ENCODE peak calls at places on chromosomes 7 and 10, in eight cellular contexts. M is mucosa of descending colon; E is body of pancreas; B is left ventricle myocardium inferior; Q is CD8-positive, alpha-beta T cell; T is CD8-positive, alpha-beta memory T cell; G is hepatocyte; N is heart left ventricle. D is an unnamed sample. For H3K4me1, the result is how much of the 10 kb centered on the place peaks cover.

GRCh38 chr10:28256776-28257175 is 46.1 kb downstream of the MPP7 start:
- DNase-seq in M (no peak), E (no peak), B (no peak), Q (no peak), T (no peak), G (no peak), N (no peak), D (no peak)

GRCh38 chr7:38839846-38840245 is 69.1 kb downstream of the VPS41 start:
- DNase-seq in M (no peak), E (no peak), B (peak), Q (no peak), T (no peak), G (no peak), N (peak), D (no peak)

GRCh38 chr7:74568658-74569057 is 88.9 kb upstream of the GTF2I start:
- DNase-seq in M (no peak), E (no peak), B (no peak), Q (no peak), T (no peak), G (no peak), N (no peak), D (no peak)

GRCh38 chr10:11742009-11742778 is at the start of gene ECHDC3:
- DNase-seq in M (peak), E (peak), B (peak), Q (peak), T (peak), G (peak), N (peak), D (peak)

GRCh38 chr10:104334561-104334960 is 3.7 kb downstream of the ITPRIP start:
- DNase-seq in M (no peak), E (peak), B (no peak), Q (peak), T (no peak), G (no peak), N (no peak), D (no peak)

GRCh38 chr10:14645239-14645960 is 129.3 kb downstream of the FAM107B start:
- DNase-seq in M (no peak), E (no peak), B (no peak), Q (no peak), T (no peak), G (no peak), N (no peak), D (peak)

GRCh38 chr7:115047968-115048720 is 126.2 kb downstream of the MDFIC start:
- DNase-seq in M (no peak), E (no peak), B (no peak), Q (no peak), T (no peak), G (no peak), N (no peak), D (no peak)

GRCh38 chr7:44150466-44150832 is 9.3 kb upstream of the MYL7 start:
- DNase-seq in M (no peak), E (peak), B (no peak), Q (no peak), T (no peak), G (no peak), N (no peak), D (peak)

GRCh38 chr10:3293536-3294431 is 121.2 kb upstream of the PITRM1 start:
- DNase-seq in M (no peak), E (no peak), B (no peak), Q (no peak), T (no peak), G (no peak), N (no peak), D (no peak)

GRCh38 chr7:151832656-151833055 is 44.3 kb downstream of the PRKAG2 start:
- DNase-seq in M (no peak), E (no peak), B (no peak), Q (no peak), T (no peak), G (no peak), N (no peak), D (no peak)

GRCh38 chr7:128055668-128056067 is 24.4 kb upstream of the LRRC4 start:
- DNase-seq in M (no peak), E (no peak), B (no peak), Q (no peak), T (no peak), G (no peak), N (no peak), D (no peak)

GRCh38 chr7:141409911-141410329 is 141.3 kb upstream of the AGK start:
- DNase-seq in M (no peak), E (no peak), B (no peak), Q (no peak), T (no peak), G (no peak), N (no peak), D (no peak)

GRCh38 chr10:110207805-110208613 is 604 bp downstream of the MXI1 start:
- DNase-seq in M (peak), E (no peak), B (no peak), Q (peak), T (peak), G (peak), N (peak), D (peak)

GRCh38 chr7:36599645-36600313 is 124.5 kb downstream of the AOAH start:
- DNase-seq in M (no peak), E (no peak), B (no peak), Q (no peak), T (no peak), G (no peak), N (no peak), D (no peak)

GRCh38 chr10:81026597-81026996 is 488.9 kb downstream of the SH2D4B start:
- DNase-seq in M (no peak), E (no peak), B (no peak), Q (no peak), T (no peak), G (no peak), N (no peak), D (no peak)

GRCh38 chr10:129706081-129706480 is 239.0 kb downstream of the MGMT start:
- DNase-seq in M (no peak), E (no peak), B (no peak), Q (no peak), T (no peak), G (no peak), N (no peak), D (no peak)

GRCh38 chr10:63593576-63593975 is 72.4 kb downstream of the REEP3 start:
- DNase-seq in M (no peak), E (no peak), B (no peak), Q (no peak), T (no peak), G (no peak), N (no peak), D (no peak)

GRCh38 chr7:83643012-83643411 is 5.9 kb downstream of the SEMA3E start:
- DNase-seq in M (no peak), E (no peak), B (no peak), Q (no peak), T (no peak), G (no peak), N (no peak), D (no peak)

GRCh38 chr7:15490261-15490660 is 71.6 kb downstream of the AGMO start:
- DNase-seq in M (no peak), E (no peak), B (no peak), Q (no peak), T (no peak), G (no peak), N (no peak), D (no peak)

GRCh38 chr10:60810437-60811182 is 32.3 kb downstream of the CDK1 start:
- DNase-seq in M (no peak), E (no peak), B (no peak), Q (no peak), T (no peak), G (peak), N (no peak), D (no peak)

GRCh38 chr7:73941836-73942551 is 81.0 kb downstream of the TMEM270 start:
- DNase-seq in M (no peak), E (no peak), B (no peak), Q (no peak), T (no peak), G (no peak), N (no peak), D (no peak)

GRCh38 chr7:498678-499641 is 20.7 kb downstream of the PDGFA start:
- DNase-seq in M (peak), E (peak), B (peak), Q (no peak), T (no peak), G (no peak), N (peak), D (no peak)

GRCh38 chr10:5070648-5071410 is 23.4 kb upstream of the AKR1C3 start:
- DNase-seq in M (no peak), E (peak), B (no peak), Q (no peak), T (no peak), G (no peak), N (no peak), D (no peak)

GRCh38 chr10:98320476-98321202 is 52.6 kb upstream of the LOXL4 start:
- DNase-seq in M (no peak), E (no peak), B (no peak), Q (no peak), T (no peak), G (no peak), N (no peak), D (no peak)

GRCh38 chr10:81570878-81571794 is 303.9 kb upstream of the NRG3 start:
- DNase-seq in M (no peak), E (no peak), B (no peak), Q (no peak), T (no peak), G (peak), N (no peak), D (no peak)

DNA sequence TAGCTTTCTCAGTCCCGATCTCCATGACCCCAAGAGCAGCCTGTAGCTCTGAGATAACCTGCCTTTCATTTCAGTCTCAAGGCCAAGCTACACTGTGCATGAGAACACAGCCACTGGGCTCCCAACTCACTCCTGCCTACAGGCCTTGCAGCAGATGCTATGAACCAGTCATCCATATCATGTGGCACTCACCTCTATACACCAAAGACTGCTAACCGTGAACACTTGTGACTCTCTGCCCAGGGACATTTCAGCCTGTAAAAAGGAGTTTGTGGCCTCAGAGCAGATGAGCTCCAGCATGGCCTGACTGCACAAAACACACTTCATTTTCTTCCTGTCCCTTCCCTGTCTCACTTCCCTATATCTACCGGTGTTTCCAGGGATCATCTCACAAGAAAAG is 56.9 kb upstream of the NPY start:
- DNase-seq in M (no peak), E (no peak), B (no peak), Q (no peak), T (no peak), G (no peak), N (no peak), D (no peak)
- H3K4me1 ChIP-seq in M (under half), E (under half), B (under half), Q (under half), T (under half), G (under half), N (under half), D (under half)

GRCh38 chr10:119318411-119319160 is 111.2 kb downstream of the GRK5 start:
- DNase-seq in M (no peak), E (no peak), B (no peak), Q (no peak), T (no peak), G (peak), N (no peak), D (no peak)

GRCh38 chr10:119314486-119314885 is 107.1 kb downstream of the GRK5 start:
- DNase-seq in M (no peak), E (no peak), B (no peak), Q (no peak), T (no peak), G (no peak), N (no peak), D (no peak)

GRCh38 chr10:119315128-119316001 is 108.0 kb downstream of the GRK5 start:
- DNase-seq in M (no peak), E (no peak), B (no peak), Q (peak), T (no peak), G (peak), N (peak), D (no peak)

GRCh38 chr10:119316002-119316358 is 108.6 kb downstream of the GRK5 start:
- DNase-seq in M (no peak), E (no peak), B (no peak), Q (no peak), T (no peak), G (no peak), N (no peak), D (no peak)

DNA sequence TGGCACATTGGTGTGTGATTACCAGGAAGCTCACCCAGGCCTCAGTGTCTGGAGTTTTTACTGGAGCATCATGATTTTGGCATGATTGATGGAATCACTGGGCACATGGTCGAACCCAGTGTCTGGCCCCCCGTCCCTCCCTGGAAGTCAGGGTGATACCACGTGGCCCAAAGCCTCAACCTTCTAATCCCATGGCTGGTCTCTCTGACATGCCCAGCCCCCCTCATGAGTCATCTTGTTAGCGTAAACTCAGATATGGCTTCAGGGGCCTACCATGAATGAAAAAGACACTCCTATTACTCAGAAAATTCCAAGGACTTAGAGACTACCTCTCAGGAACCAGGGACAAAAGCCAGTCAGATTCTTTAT is 109.3 kb downstream of the GRK5 start:
- DNase-seq in M (no peak), E (no peak), B (no peak), Q (no peak), T (no peak), G (peak), N (peak), D (no peak)
- H3K4me1 ChIP-seq in M (under half), E (under half), B (half or more), Q (under half), T (under half), G (under half), N (half or more), D (under half)

DNA sequence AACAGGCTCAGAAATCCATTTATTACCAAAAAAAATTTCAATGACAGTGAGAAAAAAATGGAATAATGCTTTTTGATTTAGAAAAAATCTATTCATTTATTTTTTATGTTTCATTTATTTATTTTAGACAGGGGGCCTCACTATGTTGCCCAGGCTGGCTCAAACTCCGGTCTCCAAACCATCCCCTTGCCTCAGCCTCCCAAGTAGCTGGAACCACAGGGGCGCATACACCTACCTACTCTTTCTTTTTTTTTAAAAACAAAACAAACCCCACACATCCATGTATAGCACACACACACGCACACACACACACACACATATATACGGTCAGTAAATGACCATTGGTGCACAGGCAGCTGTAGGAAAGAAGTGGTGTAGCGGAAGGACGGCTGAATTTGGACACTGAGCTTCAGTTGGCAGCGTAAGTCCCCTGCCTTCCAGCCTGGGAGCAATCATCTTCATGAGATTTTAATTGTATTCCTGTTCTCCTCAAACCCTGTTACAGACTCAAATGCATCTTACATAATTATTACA is 28.8 kb downstream of the ARL4A start:
- DNase-seq in M (no peak), E (no peak), B (no peak), Q (no peak), T (no peak), G (no peak), N (no peak), D (no peak)
- H3K4me1 ChIP-seq in M (under half), E (under half), B (half or more), Q (under half), T (under half), G (under half), N (half or more), D (under half)

GRCh38 chr10:21600804-21601512 is 66.9 kb downstream of the MLLT10 start:
- DNase-seq in M (no peak), E (no peak), B (no peak), Q (no peak), T (no peak), G (no peak), N (no peak), D (no peak)

GRCh38 chr10:21602313-21602712 is 68.3 kb downstream of the MLLT10 start:
- DNase-seq in M (no peak), E (no peak), B (no peak), Q (no peak), T (no peak), G (no peak), N (no peak), D (no peak)

GRCh38 chr10:21599582-21599981 is 65.5 kb downstream of the MLLT10 start:
- DNase-seq in M (no peak), E (no peak), B (no peak), Q (no peak), T (no peak), G (no peak), N (no peak), D (peak)

GRCh38 chr10:21604651-21605050 is 70.6 kb downstream of the MLLT10 start:
- DNase-seq in M (no peak), E (no peak), B (no peak), Q (no peak), T (no peak), G (no peak), N (no peak), D (no peak)

DNA sequence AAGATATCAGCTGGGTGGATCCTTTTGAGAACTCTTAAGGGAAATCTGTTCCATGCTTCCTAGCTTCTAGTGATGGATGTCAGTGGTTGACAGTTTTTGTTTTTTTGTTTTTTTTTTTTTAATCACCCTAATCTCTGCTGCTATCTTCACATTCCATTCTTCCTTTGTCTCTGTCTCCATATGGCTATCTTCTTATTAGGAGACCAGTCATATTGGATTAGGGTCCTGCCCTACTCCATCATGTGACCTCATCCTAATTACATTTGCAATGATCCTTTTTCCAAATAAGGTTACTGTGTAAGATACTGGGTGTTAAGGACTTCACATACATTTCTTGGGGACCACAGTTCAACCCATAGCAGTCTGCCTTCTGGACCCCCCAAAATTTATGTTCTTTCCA is 69.7 kb downstream of the MLLT10 start:
- DNase-seq in M (no peak), E (no peak), B (no peak), Q (no peak), T (no peak), G (no peak), N (no peak), D (no peak)
- H3K4me1 ChIP-seq in M (under half), E (under half), B (under half), Q (under half), T (under half), G (under half), N (under half), D (under half)